ENCODE peak calls at places on chromosomes 2 and 18, in ten cellular contexts. Z is esophagus squamous epithelium; W is vagina; S is tibial artery; K is body of pancreas; M is H9; J is CD4-positive, alpha-beta T cell; E is HepG2; X is astrocyte; B is substantia nigra. A is an unnamed sample.

GRCh38 chr2:52113338-52113737 is 1081.4 kb upstream of the NRXN1 start:
- DNase-seq in Z (no peak), W (no peak), S (no peak), K (no peak), M (no peak), J (no peak), E (no peak), X (peak), B (no peak), A (no peak)

GRCh38 chr2:128734521-128735295 is 416.0 kb upstream of the HS6ST1 start:
- DNase-seq in Z (no peak), W (no peak), S (no peak), K (peak), M (peak), J (no peak), E (no peak), X (peak), B (no peak), A (no peak)

GRCh38 chr2:20618468-20618885 is 32.4 kb downstream of the HS1BP3 start:
- DNase-seq in Z (no peak), W (no peak), S (peak), K (no peak), M (no peak), J (no peak), E (no peak), X (no peak), B (no peak), A (no peak)

GRCh38 chr18:58438161-58438983 is 190.5 kb downstream of the ALPK2 start:
- DNase-seq in Z (no peak), W (no peak), S (no peak), K (no peak), M (no peak), J (no peak), E (no peak), X (peak), B (no peak), A (peak)

GRCh38 chr2:72762276-72762675 is 63.6 kb downstream of the EXOC6B start:
- DNase-seq in Z (no peak), W (no peak), S (no peak), K (no peak), M (no peak), J (no peak), E (no peak), X (no peak), B (no peak), A (no peak)

GRCh38 chr2:74816540-74817331 is 17.2 kb upstream of the HK2 start:
- DNase-seq in Z (no peak), W (no peak), S (no peak), K (no peak), M (no peak), J (no peak), E (peak), X (no peak), B (no peak), A (no peak)

GRCh38 chr2:174158003-174158402 is 90.3 kb downstream of the OLA1 start:
- DNase-seq in Z (no peak), W (no peak), S (no peak), K (peak), M (peak), J (no peak), E (peak), X (no peak), B (peak), A (peak)

GRCh38 chr2:85455552-85456090 is 37.1 kb downstream of the SH2D6 start:
- DNase-seq in Z (no peak), W (no peak), S (no peak), K (no peak), M (peak), J (no peak), E (peak), X (no peak), B (no peak), A (peak)

GRCh38 chr2:58939388-58939787 is 698.3 kb upstream of the FANCL start:
- DNase-seq in Z (no peak), W (no peak), S (no peak), K (no peak), M (no peak), J (no peak), E (no peak), X (peak), B (no peak), A (no peak)

GRCh38 chr2:232842689-232843088 is 27.4 kb upstream of the SNORC start:
- DNase-seq in Z (no peak), W (no peak), S (no peak), K (no peak), M (no peak), J (no peak), E (no peak), X (no peak), B (no peak), A (no peak)

GRCh38 chr2:88517759-88518201 is 65.3 kb upstream of the FOXI3 start:
- DNase-seq in Z (no peak), W (no peak), S (no peak), K (no peak), M (no peak), J (no peak), E (no peak), X (no peak), B (no peak), A (no peak)

GRCh38 chr2:58918138-58918537 is 677.0 kb upstream of the FANCL start:
- DNase-seq in Z (no peak), W (no peak), S (no peak), K (no peak), M (no peak), J (no peak), E (no peak), X (peak), B (no peak), A (no peak)

GRCh38 chr2:148110184-148110583 is 89.3 kb downstream of the MBD5 start:
- DNase-seq in Z (no peak), W (no peak), S (no peak), K (no peak), M (no peak), J (no peak), E (no peak), X (no peak), B (no peak), A (no peak)

GRCh38 chr2:28394331-28394877 is 1.7 kb downstream of the FOSL2 start:
- DNase-seq in Z (no peak), W (no peak), S (peak), K (peak), M (no peak), J (no peak), E (no peak), X (peak), B (no peak), A (peak)

GRCh38 chr2:230714122-230714453 is 1.4 kb downstream of the CAB39 start:
- DNase-seq in Z (no peak), W (no peak), S (no peak), K (peak), M (no peak), J (peak), E (peak), X (peak), B (no peak), A (peak)

GRCh38 chr18:3972291-3972985 is 482.7 kb downstream of the DLGAP1 start:
- DNase-seq in Z (no peak), W (no peak), S (no peak), K (no peak), M (peak), J (no peak), E (no peak), X (peak), B (no peak), A (no peak)

GRCh38 chr2:239598011-239598731 is 197.4 kb upstream of the HDAC4 start:
- DNase-seq in Z (no peak), W (no peak), S (no peak), K (peak), M (no peak), J (no peak), E (no peak), X (no peak), B (no peak), A (no peak)

GRCh38 chr2:227782804-227783203 is 30.8 kb upstream of the CCL20 start:
- DNase-seq in Z (no peak), W (no peak), S (no peak), K (no peak), M (no peak), J (no peak), E (no peak), X (no peak), B (no peak), A (no peak)

GRCh38 chr2:234771985-234772774 is 179.6 kb upstream of the SH3BP4 start:
- DNase-seq in Z (no peak), W (no peak), S (no peak), K (no peak), M (no peak), J (no peak), E (no peak), X (peak), B (no peak), A (no peak)

GRCh38 chr2:199865905-199866304 is 14.9 kb upstream of the FTCDNL1 start:
- DNase-seq in Z (no peak), W (no peak), S (no peak), K (no peak), M (no peak), J (no peak), E (no peak), X (no peak), B (no peak), A (no peak)

GRCh38 chr2:177038772-177039484 is 173.7 kb upstream of the HNRNPA3 start:
- DNase-seq in Z (no peak), W (no peak), S (no peak), K (no peak), M (no peak), J (no peak), E (no peak), X (no peak), B (no peak), A (peak)

GRCh38 chr2:24871852-24872323 is 48.1 kb downstream of the ADCY3 start:
- DNase-seq in Z (no peak), W (no peak), S (no peak), K (no peak), M (no peak), J (no peak), E (no peak), X (no peak), B (peak), A (no peak)

GRCh38 chr18:46596119-46596518 is 60.9 kb downstream of the LOXHD1 start:
- DNase-seq in Z (no peak), W (no peak), S (no peak), K (no peak), M (no peak), J (no peak), E (no peak), X (no peak), B (no peak), A (no peak)

GRCh38 chr2:219551412-219551811 is 7.6 kb downstream of the TMEM198 start:
- DNase-seq in Z (no peak), W (no peak), S (no peak), K (peak), M (peak), J (no peak), E (no peak), X (peak), B (peak), A (no peak)

GRCh38 chr18:10361660-10362059 is 92.8 kb upstream of the APCDD1 start:
- DNase-seq in Z (no peak), W (no peak), S (no peak), K (no peak), M (no peak), J (no peak), E (no peak), X (no peak), B (no peak), A (no peak)

GRCh38 chr2:76256689-76257088 is 546.0 kb upstream of the GCFC2 start:
- DNase-seq in Z (no peak), W (no peak), S (no peak), K (no peak), M (no peak), J (no peak), E (no peak), X (no peak), B (no peak), A (no peak)

GRCh38 chr2:220394433-220394832 is 767.0 kb downstream of the SLC4A3 start:
- DNase-seq in Z (no peak), W (no peak), S (peak), K (no peak), M (no peak), J (no peak), E (no peak), X (peak), B (no peak), A (no peak)

GRCh38 chr2:239400000-239400831 is 604 bp downstream of the HDAC4 start:
- DNase-seq in Z (no peak), W (no peak), S (no peak), K (no peak), M (peak), J (no peak), E (peak), X (no peak), B (no peak), A (peak)

GRCh38 chr2:236088368-236089057 is 79.7 kb downstream of the GBX2 start:
- DNase-seq in Z (no peak), W (no peak), S (no peak), K (no peak), M (no peak), J (no peak), E (peak), X (no peak), B (no peak), A (no peak)

DNA sequence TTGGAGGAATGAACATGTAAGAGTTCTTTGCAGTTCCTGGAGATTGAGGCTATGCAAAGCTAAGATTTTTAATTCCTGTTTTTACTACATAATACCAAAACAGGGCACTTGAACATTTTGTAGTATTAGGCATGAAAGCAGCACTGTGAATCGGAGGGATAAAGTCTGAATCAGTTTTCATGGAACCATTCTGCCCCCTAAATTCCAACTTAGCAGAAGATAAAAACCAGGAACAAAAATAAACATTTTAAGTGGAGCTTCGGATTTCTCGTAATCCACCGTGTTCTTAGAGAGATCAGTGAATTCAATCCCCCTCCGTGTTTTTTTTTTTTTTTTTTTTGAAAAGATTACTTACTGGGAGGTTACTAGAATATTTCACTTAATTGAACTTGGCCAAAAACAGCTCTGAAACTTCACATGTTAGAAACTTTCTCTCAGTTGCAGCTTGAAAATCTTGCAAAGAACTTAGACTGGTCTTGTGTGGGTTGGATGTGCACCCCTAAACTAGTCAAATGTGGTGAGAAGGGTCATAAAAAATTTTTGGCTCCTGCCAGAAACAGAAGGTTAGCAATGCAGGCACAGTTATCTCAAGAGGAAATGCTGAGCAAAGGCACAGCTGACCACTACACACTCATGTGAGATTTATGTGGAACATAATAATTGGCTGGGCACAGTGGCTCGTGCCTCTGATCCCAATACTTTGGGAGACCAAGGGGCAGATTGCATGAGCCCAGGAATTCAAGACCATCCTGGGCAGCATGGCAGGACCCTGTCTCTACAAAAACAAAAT is 145.4 kb upstream of the RNF152 start:
- DNase-seq in Z (no peak), W (no peak), S (no peak), K (no peak), M (no peak), J (no peak), E (no peak), X (peak), B (no peak), A (no peak)
- H3K27ac ChIP-seq in Z (no peak), W (no peak), S (peak), K (no peak), M (no peak), J (no peak), E (no peak), X (no peak), B (no peak), A (no peak)

DNA sequence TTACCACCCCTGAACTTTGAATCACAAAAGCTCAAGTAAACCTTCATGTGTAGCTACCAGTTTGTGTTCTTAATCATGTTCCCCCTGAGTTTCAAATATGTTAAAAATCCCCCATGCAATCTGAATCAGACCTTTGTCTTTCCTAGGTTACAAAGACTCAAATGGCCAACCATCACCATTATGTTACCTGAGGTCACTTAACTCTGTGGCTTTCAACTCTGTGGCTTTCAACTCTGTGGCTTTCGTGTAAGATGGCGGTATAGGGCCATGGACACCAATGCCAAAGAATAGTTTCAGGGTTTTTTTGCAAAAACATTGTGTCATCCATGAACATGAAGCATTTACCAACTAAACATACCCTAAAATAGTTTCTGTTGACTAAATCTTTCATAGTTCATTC is 6.7 kb downstream of the ERMN start:
- DNase-seq in Z (no peak), W (no peak), S (no peak), K (no peak), M (no peak), J (no peak), E (no peak), X (no peak), B (no peak), A (no peak)
- H3K27ac ChIP-seq in Z (no peak), W (no peak), S (no peak), K (no peak), M (no peak), J (no peak), E (no peak), X (no peak), B (peak), A (no peak)

DNA sequence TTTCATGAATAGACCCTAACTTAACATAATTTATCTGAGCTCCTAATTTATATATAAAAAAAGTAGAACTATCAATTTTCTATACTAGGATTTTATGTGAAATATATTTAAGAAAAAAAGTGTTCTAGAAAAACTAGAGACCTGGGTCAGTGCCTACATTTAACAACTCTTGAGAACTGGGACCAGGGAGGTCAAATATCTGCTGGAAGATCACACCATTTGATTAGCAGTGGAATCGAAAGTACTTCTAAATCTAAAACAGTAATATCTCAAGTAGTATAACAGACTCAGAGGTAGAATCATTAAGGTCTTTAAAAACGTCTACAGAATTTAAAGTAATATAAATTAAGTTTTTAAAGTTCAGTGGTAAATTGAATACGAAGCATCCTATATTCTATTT is 34.6 kb downstream of the PPP3R1 start:
- DNase-seq in Z (no peak), W (no peak), S (no peak), K (no peak), M (no peak), J (no peak), E (no peak), X (no peak), B (no peak), A (peak)
- H3K27ac ChIP-seq in Z (no peak), W (no peak), S (no peak), K (no peak), M (no peak), J (no peak), E (no peak), X (no peak), B (no peak), A (no peak)

GRCh38 chr2:99337164-99337930 is at the start of gene EIF5B:
- DNase-seq in Z (peak), W (no peak), S (peak), K (peak), M (peak), J (peak), E (peak), X (peak), B (peak), A (peak)
- H3K27ac ChIP-seq in Z (peak), W (peak), S (peak), K (peak), M (no peak), J (peak), E (peak), X (peak), B (peak), A (peak)

GRCh38 chr18:77339623-77340022 is 90.0 kb downstream of the GALR1 start:
- DNase-seq in Z (no peak), W (no peak), S (no peak), K (no peak), M (no peak), J (no peak), E (no peak), X (no peak), B (no peak), A (no peak)
- H3K27ac ChIP-seq in Z (no peak), W (no peak), S (no peak), K (no peak), M (no peak), J (no peak), E (no peak), X (no peak), B (no peak), A (no peak)

DNA sequence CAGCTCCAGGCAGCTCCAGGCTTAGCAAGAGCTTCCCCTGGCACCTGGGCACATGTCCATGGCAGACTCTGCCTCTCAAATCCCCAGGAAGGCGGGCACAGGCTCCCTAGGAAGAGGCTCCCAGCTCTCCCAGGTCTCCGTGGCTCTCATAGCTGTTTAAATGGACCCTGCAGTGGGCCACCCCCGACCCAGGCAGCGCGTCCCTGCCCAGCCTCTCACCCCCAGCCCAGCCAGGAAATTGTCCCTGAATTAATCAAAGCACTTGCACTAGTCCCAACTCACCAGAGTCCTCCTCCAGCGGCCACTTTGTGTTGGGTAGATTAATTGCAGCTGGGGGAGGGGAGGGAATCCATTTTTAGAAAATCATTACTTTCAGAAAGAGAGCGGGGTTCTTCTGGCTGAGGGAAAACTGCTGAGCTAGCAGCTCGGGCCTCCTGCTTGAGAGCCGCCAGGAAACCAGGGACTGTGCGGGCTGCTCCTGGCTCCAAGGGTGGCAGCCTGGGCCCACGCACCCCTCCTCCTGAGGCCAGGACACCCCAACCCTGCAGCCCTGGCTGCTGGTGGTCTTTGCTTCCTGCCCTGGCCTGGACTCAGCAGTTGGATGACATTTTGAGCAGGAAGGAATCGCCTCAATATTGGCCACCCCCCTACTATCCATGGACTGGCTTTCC is 36.0 kb downstream of the SMAD7 start:
- DNase-seq in Z (no peak), W (no peak), S (no peak), K (peak), M (peak), J (no peak), E (no peak), X (no peak), B (no peak), A (no peak)
- H3K27ac ChIP-seq in Z (no peak), W (no peak), S (no peak), K (peak), M (no peak), J (no peak), E (no peak), X (no peak), B (no peak), A (no peak)

GRCh38 chr2:11406492-11407381 is 59.2 kb downstream of the E2F6 start:
- DNase-seq in Z (no peak), W (no peak), S (peak), K (no peak), M (no peak), J (no peak), E (no peak), X (peak), B (no peak), A (peak)
- H3K27ac ChIP-seq in Z (peak), W (peak), S (peak), K (no peak), M (no peak), J (no peak), E (no peak), X (peak), B (no peak), A (peak)

DNA sequence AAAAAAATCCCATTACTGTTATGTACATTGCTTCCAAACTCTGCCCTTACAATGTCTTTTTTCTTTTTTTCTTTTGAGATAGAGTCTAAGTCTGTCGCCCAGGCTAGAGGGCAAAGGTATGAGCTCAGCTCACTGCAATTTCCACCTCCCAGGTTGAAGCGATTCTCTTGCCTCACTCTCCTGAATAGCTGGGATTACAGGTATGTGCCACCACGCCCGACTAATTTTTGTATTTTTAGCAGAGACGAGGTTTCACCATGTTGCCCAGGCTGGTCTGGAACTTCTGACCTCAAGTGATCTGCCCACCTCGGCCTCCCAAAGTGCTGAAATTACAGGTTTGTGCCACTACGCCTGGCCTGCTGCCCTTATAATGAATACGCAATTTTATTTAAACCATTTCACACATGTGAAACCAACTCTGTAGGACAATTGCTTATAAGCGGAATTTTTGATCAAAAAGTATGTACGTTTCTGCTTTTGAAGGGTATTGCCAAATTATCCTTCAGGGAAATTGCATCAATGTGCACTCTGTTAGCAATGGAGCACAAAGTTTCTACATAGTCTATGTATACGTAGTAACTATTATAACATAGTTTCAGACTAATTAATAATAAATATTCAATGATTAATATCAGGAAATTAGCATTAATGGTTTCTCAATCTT is 55.7 kb upstream of the ACTR3 start:
- DNase-seq in Z (no peak), W (no peak), S (no peak), K (peak), M (no peak), J (no peak), E (no peak), X (no peak), B (no peak), A (no peak)
- H3K27ac ChIP-seq in Z (peak), W (no peak), S (no peak), K (no peak), M (no peak), J (no peak), E (no peak), X (no peak), B (no peak), A (no peak)